ENCODE peak calls at places on chromosomes 13 and 19, in ten cellular contexts. One of them, this sample, is unnamed.

GRCh38 chr13:100240109-100240779 is 151.4 kb downstream of the PCCA start:
- DNase-seq in choroid plexus epithelial cell: no peak
- DNase-seq in prostate gland: no peak
- DNase-seq in spleen: no peak
- DNase-seq in heart right ventricle: no peak
- DNase-seq in cardiac fibroblast: no peak
- DNase-seq in retinal pigment epithelial cell: no peak
- DNase-seq in thoracic aorta: no peak
- DNase-seq in fibroblast of the aortic adventitia: no peak
- DNase-seq in BJ: no peak
- DNase-seq in this sample: no peak

GRCh38 chr13:72805663-72806341 is 23.9 kb downstream of the PIBF1 start:
- DNase-seq in BJ: no peak
- DNase-seq in spleen: no peak
- DNase-seq in heart right ventricle: no peak
- DNase-seq in choroid plexus epithelial cell: peak; percentile 23
- DNase-seq in prostate gland: no peak
- DNase-seq in thoracic aorta: no peak
- DNase-seq in cardiac fibroblast: peak; percentile 21
- DNase-seq in retinal pigment epithelial cell: no peak
- DNase-seq in fibroblast of the aortic adventitia: no peak
- DNase-seq in this sample: no peak

GRCh38 chr13:103726808-103727207 is 660.6 kb upstream of the SLC10A2 start:
- DNase-seq in retinal pigment epithelial cell: no peak
- DNase-seq in cardiac fibroblast: no peak
- DNase-seq in choroid plexus epithelial cell: no peak
- DNase-seq in heart right ventricle: no peak
- DNase-seq in thoracic aorta: no peak
- DNase-seq in BJ: no peak
- DNase-seq in prostate gland: no peak
- DNase-seq in spleen: no peak
- DNase-seq in fibroblast of the aortic adventitia: no peak
- DNase-seq in this sample: no peak

GRCh38 chr19:48997972-48998371 is 4.3 kb downstream of the RUVBL2 start:
- DNase-seq in BJ: no peak
- DNase-seq in spleen: no peak
- DNase-seq in cardiac fibroblast: peak; percentile 76
- DNase-seq in prostate gland: no peak
- DNase-seq in retinal pigment epithelial cell: no peak
- DNase-seq in choroid plexus epithelial cell: peak; percentile 75
- DNase-seq in heart right ventricle: no peak
- DNase-seq in thoracic aorta: no peak
- DNase-seq in fibroblast of the aortic adventitia: peak; percentile 46
- DNase-seq in this sample: no peak

GRCh38 chr13:21014139-21014665 is 47.2 kb downstream of the LATS2 start:
- DNase-seq in choroid plexus epithelial cell: no peak
- DNase-seq in BJ: no peak
- DNase-seq in fibroblast of the aortic adventitia: no peak
- DNase-seq in prostate gland: no peak
- DNase-seq in heart right ventricle: no peak
- DNase-seq in retinal pigment epithelial cell: no peak
- DNase-seq in spleen: no peak
- DNase-seq in thoracic aorta: no peak
- DNase-seq in cardiac fibroblast: no peak
- DNase-seq in this sample: no peak

GRCh38 chr19:15449620-15450527 is at the start of gene WIZ:
- DNase-seq in choroid plexus epithelial cell: peak; percentile 70
- DNase-seq in heart right ventricle: peak; percentile 89
- DNase-seq in cardiac fibroblast: peak; percentile 75
- DNase-seq in spleen: peak; percentile 94
- DNase-seq in BJ: no peak
- DNase-seq in thoracic aorta: no peak
- DNase-seq in prostate gland: peak; percentile 61
- DNase-seq in fibroblast of the aortic adventitia: peak; percentile 56
- DNase-seq in retinal pigment epithelial cell: no peak
- DNase-seq in this sample: no peak

GRCh38 chr13:44575741-44576395 is at the start of gene TSC22D1:
- DNase-seq in BJ: no peak
- DNase-seq in heart right ventricle: peak; percentile 41
- DNase-seq in thoracic aorta: no peak
- DNase-seq in cardiac fibroblast: peak; percentile 62
- DNase-seq in choroid plexus epithelial cell: peak; percentile 71
- DNase-seq in retinal pigment epithelial cell: no peak
- DNase-seq in spleen: peak; percentile 89
- DNase-seq in prostate gland: peak; percentile 25
- DNase-seq in fibroblast of the aortic adventitia: peak; percentile 58
- DNase-seq in this sample: no peak

GRCh38 chr19:16325161-16325527 is 518 bp downstream of the KLF2 start:
- DNase-seq in spleen: peak; percentile 92
- DNase-seq in fibroblast of the aortic adventitia: no peak
- DNase-seq in cardiac fibroblast: no peak
- DNase-seq in choroid plexus epithelial cell: no peak
- DNase-seq in thoracic aorta: no peak
- DNase-seq in retinal pigment epithelial cell: no peak
- DNase-seq in heart right ventricle: no peak
- DNase-seq in prostate gland: no peak
- DNase-seq in BJ: no peak
- DNase-seq in this sample: no peak

DNA sequence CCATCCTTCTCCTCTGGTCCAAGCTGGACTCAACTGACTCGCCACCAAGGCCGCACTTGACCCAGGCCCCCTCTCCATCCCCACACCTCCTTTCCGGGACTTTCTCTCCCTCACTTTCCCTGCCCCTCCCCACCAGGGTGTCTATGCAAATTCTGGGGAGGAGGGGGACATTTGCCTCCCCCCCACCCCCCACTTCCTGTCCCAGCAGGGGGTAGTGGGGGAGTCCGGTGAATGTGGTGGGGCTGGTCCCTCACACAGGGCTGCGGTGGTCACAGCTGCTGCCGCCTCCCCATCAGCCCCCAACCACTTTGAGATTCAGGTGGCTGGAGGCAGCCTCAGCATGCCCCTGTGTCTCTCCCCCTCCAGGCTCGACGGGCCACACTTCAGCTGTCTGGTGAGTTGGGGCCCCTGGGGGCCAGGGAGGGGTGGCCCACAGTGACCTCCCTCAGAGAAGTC is 870 bp downstream of the SPIB start:
- DNase-seq in heart right ventricle: no peak
- DNase-seq in cardiac fibroblast: no peak
- DNase-seq in spleen: no peak
- DNase-seq in BJ: no peak
- DNase-seq in retinal pigment epithelial cell: no peak
- DNase-seq in prostate gland: no peak
- DNase-seq in fibroblast of the aortic adventitia: no peak
- DNase-seq in choroid plexus epithelial cell: no peak
- DNase-seq in thoracic aorta: no peak
- DNase-seq in this sample: no peak
- H3K4me3 ChIP-seq in heart right ventricle: no peak overlapping the region
- H3K4me3 ChIP-seq in cardiac fibroblast: no peak overlapping the region
- H3K4me3 ChIP-seq in spleen: peak overlapping the region; percentile 28
- H3K4me3 ChIP-seq in BJ: no peak overlapping the region
- H3K4me3 ChIP-seq in retinal pigment epithelial cell: no peak overlapping the region
- H3K4me3 ChIP-seq in prostate gland: no peak overlapping the region
- H3K4me3 ChIP-seq in fibroblast of the aortic adventitia: no peak overlapping the region
- H3K4me3 ChIP-seq in choroid plexus epithelial cell: no peak overlapping the region
- H3K4me3 ChIP-seq in thoracic aorta: no peak overlapping the region
- H3K4me3 ChIP-seq in this sample: no peak overlapping the region

GRCh38 chr19:4334929-4335833 is 3.4 kb downstream of the STAP2 start:
- DNase-seq in cardiac fibroblast: no peak
- DNase-seq in fibroblast of the aortic adventitia: no peak
- DNase-seq in BJ: no peak
- DNase-seq in choroid plexus epithelial cell: no peak
- DNase-seq in prostate gland: no peak
- DNase-seq in retinal pigment epithelial cell: no peak
- DNase-seq in thoracic aorta: no peak
- DNase-seq in heart right ventricle: no peak
- DNase-seq in spleen: no peak
- DNase-seq in this sample: no peak

GRCh38 chr19:4337906-4338440 is 654 bp downstream of the STAP2 start:
- DNase-seq in thoracic aorta: no peak
- DNase-seq in choroid plexus epithelial cell: peak; percentile 27
- DNase-seq in spleen: no peak
- DNase-seq in heart right ventricle: no peak
- DNase-seq in prostate gland: no peak
- DNase-seq in BJ: no peak
- DNase-seq in cardiac fibroblast: peak; percentile 33
- DNase-seq in fibroblast of the aortic adventitia: peak; percentile 21
- DNase-seq in retinal pigment epithelial cell: no peak
- DNase-seq in this sample: no peak

GRCh38 chr19:4342421-4343055 is 824 bp upstream of the MPND start:
- DNase-seq in heart right ventricle: peak; percentile 99
- DNase-seq in cardiac fibroblast: peak; percentile 100
- DNase-seq in BJ: peak; percentile 100
- DNase-seq in spleen: peak; percentile 97
- DNase-seq in prostate gland: peak; percentile 99
- DNase-seq in choroid plexus epithelial cell: peak; percentile 100
- DNase-seq in retinal pigment epithelial cell: peak; percentile 100
- DNase-seq in fibroblast of the aortic adventitia: peak; percentile 100
- DNase-seq in thoracic aorta: peak; percentile 96
- DNase-seq in this sample: peak; percentile 100

GRCh38 chr19:4343056-4343844 is at the start of gene MPND:
- DNase-seq in spleen: peak; percentile 99
- DNase-seq in fibroblast of the aortic adventitia: peak; percentile 63
- DNase-seq in cardiac fibroblast: peak; percentile 70
- DNase-seq in heart right ventricle: peak; percentile 94
- DNase-seq in BJ: no peak
- DNase-seq in prostate gland: peak; percentile 91
- DNase-seq in thoracic aorta: peak; percentile 55
- DNase-seq in retinal pigment epithelial cell: peak; percentile 43
- DNase-seq in choroid plexus epithelial cell: peak; percentile 81
- DNase-seq in this sample: no peak

DNA sequence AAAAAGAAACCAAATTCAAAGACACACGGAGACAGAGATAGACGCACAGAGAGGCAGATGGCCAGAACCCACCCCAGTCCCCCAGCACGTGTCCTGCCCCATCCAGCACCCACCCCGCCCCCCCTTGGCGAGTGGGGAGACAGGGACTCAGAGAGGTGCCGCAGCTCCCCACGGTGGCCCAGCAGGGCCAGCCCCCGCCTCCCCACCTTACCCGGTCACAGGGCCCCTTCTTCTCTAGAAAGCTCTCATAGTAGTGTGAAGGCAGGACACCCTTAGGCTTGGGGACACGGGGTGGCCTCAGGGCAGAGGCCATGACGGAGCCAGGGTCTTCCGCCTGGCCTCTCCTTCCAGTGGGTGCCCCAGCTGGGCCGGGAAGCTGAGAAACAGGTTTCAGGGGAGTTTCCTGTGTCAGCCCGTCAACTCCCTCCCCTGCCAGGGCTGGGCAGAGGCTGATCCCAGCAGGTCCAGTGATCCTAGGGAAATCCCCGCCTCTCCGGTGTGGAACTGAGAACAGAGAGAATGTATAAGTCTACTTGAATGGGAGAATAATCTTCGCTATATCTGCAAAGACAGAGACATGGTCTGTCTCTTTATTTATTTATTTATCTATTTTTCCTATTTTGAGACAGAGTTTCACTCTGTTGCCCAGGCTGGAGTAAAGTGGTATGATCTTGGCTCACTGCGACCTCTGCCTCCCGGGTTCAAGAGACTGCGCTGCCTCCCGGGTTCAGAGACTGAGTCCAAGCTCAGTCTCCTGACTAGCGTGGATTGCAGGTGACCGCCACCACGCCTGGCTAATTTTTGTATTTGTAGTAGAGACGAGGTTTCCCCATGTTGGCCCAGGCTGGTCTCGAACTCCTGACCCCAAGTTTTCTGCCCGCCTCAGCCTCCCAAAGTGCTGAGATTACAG is at the start of gene STAP2:
- DNase-seq in prostate gland: peak; percentile 85
- DNase-seq in retinal pigment epithelial cell: no peak
- DNase-seq in choroid plexus epithelial cell: peak; percentile 33
- DNase-seq in cardiac fibroblast: no peak
- DNase-seq in BJ: no peak
- DNase-seq in thoracic aorta: no peak
- DNase-seq in heart right ventricle: no peak
- DNase-seq in fibroblast of the aortic adventitia: no peak
- DNase-seq in spleen: no peak
- DNase-seq in this sample: peak; percentile 47
- H3K4me3 ChIP-seq in prostate gland: peak within 1 kb of the TSS; percentile 56
- H3K4me3 ChIP-seq in retinal pigment epithelial cell: peak within 1 kb of the TSS; percentile 47
- H3K4me3 ChIP-seq in choroid plexus epithelial cell: peak within 1 kb of the TSS; percentile 52
- H3K4me3 ChIP-seq in cardiac fibroblast: peak within 1 kb of the TSS; percentile 38
- H3K4me3 ChIP-seq in BJ: peak within 1 kb of the TSS; percentile 29
- H3K4me3 ChIP-seq in thoracic aorta: peak within 1 kb of the TSS; percentile 62
- H3K4me3 ChIP-seq in heart right ventricle: peak within 1 kb of the TSS; percentile 36
- H3K4me3 ChIP-seq in fibroblast of the aortic adventitia: peak within 1 kb of the TSS; percentile 54
- H3K4me3 ChIP-seq in spleen: peak within 1 kb of the TSS; percentile 15
- H3K4me3 ChIP-seq in this sample: peak within 1 kb of the TSS; percentile 70

DNA sequence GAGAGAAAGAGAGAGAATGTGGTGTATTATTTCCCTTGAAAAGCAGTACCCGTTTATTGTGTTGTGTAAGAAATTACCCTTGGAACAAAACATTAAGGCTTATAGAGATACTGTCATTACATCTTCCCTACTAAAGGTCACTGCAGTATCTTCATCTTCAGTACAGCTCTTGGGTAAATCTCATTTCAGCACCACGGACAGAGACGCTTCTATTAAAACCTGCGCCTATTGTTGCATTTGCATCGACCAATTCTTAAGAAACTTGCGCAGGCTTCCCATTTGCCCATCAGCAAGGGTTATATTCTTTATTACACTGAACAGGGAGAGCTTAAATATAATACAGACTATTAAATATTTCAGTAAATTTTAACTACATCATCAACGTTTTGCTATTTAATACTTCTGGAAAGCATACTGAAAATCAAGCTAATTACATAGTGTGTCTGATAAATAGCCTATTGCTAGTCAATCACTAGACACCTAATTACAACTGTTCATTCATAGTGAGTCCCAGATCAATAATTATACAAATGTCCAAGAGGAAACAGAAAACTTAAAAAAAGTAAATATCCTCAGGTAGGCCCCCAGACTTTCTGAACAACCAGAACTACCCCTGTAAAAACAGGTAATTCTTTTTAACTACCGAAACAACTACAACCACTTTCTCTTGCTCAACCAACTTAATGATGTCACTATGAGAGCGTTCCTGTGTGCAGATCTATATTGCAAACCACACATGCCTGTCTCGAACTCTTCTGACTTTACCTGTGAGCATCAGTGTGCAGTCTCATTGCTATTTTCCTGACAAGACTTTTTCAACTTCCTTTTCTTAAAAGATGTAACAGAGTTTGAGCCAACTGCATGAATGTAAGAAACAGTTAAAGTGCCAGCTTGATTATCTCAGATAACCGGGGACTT is 350.5 kb downstream of the LIG4 start:
- DNase-seq in heart right ventricle: peak; percentile 35
- DNase-seq in retinal pigment epithelial cell: no peak
- DNase-seq in BJ: no peak
- DNase-seq in choroid plexus epithelial cell: peak; percentile 84
- DNase-seq in cardiac fibroblast: peak; percentile 66
- DNase-seq in fibroblast of the aortic adventitia: peak; percentile 70
- DNase-seq in prostate gland: no peak
- DNase-seq in spleen: no peak
- DNase-seq in thoracic aorta: no peak
- DNase-seq in this sample: peak; percentile 41
- H3K4me3 ChIP-seq in heart right ventricle: no peak overlapping the region
- H3K4me3 ChIP-seq in retinal pigment epithelial cell: peak overlapping the region; percentile 87
- H3K4me3 ChIP-seq in BJ: no peak overlapping the region
- H3K4me3 ChIP-seq in choroid plexus epithelial cell: peak overlapping the region; percentile 81
- H3K4me3 ChIP-seq in cardiac fibroblast: no peak overlapping the region
- H3K4me3 ChIP-seq in fibroblast of the aortic adventitia: peak overlapping the region; percentile 66
- H3K4me3 ChIP-seq in prostate gland: no peak overlapping the region
- H3K4me3 ChIP-seq in spleen: no peak overlapping the region
- H3K4me3 ChIP-seq in thoracic aorta: no peak overlapping the region
- H3K4me3 ChIP-seq in this sample: peak overlapping the region; percentile 68

GRCh38 chr19:38375098-38375493 is 725 bp downstream of the PSMD8 start:
- DNase-seq in cardiac fibroblast: no peak
- DNase-seq in BJ: no peak
- DNase-seq in choroid plexus epithelial cell: peak; percentile 38
- DNase-seq in retinal pigment epithelial cell: no peak
- DNase-seq in thoracic aorta: no peak
- DNase-seq in heart right ventricle: no peak
- DNase-seq in fibroblast of the aortic adventitia: no peak
- DNase-seq in spleen: no peak
- DNase-seq in prostate gland: no peak
- DNase-seq in this sample: no peak

GRCh38 chr19:38375748-38376147 is 1.4 kb downstream of the PSMD8 start:
- DNase-seq in BJ: no peak
- DNase-seq in heart right ventricle: peak; percentile 34
- DNase-seq in fibroblast of the aortic adventitia: peak; percentile 41
- DNase-seq in choroid plexus epithelial cell: no peak
- DNase-seq in cardiac fibroblast: peak; percentile 62
- DNase-seq in spleen: no peak
- DNase-seq in thoracic aorta: no peak
- DNase-seq in prostate gland: peak; percentile 58
- DNase-seq in retinal pigment epithelial cell: no peak
- DNase-seq in this sample: no peak

GRCh38 chr19:38373907-38374331 is 452 bp upstream of the PSMD8 start:
- DNase-seq in retinal pigment epithelial cell: no peak
- DNase-seq in prostate gland: no peak
- DNase-seq in thoracic aorta: no peak
- DNase-seq in fibroblast of the aortic adventitia: no peak
- DNase-seq in choroid plexus epithelial cell: no peak
- DNase-seq in spleen: no peak
- DNase-seq in BJ: no peak
- DNase-seq in heart right ventricle: no peak
- DNase-seq in cardiac fibroblast: no peak
- DNase-seq in this sample: no peak

GRCh38 chr19:38376576-38376975 is 2.2 kb downstream of the PSMD8 start:
- DNase-seq in retinal pigment epithelial cell: no peak
- DNase-seq in thoracic aorta: no peak
- DNase-seq in BJ: no peak
- DNase-seq in fibroblast of the aortic adventitia: no peak
- DNase-seq in spleen: no peak
- DNase-seq in choroid plexus epithelial cell: no peak
- DNase-seq in prostate gland: no peak
- DNase-seq in heart right ventricle: no peak
- DNase-seq in cardiac fibroblast: no peak
- DNase-seq in this sample: no peak

DNA sequence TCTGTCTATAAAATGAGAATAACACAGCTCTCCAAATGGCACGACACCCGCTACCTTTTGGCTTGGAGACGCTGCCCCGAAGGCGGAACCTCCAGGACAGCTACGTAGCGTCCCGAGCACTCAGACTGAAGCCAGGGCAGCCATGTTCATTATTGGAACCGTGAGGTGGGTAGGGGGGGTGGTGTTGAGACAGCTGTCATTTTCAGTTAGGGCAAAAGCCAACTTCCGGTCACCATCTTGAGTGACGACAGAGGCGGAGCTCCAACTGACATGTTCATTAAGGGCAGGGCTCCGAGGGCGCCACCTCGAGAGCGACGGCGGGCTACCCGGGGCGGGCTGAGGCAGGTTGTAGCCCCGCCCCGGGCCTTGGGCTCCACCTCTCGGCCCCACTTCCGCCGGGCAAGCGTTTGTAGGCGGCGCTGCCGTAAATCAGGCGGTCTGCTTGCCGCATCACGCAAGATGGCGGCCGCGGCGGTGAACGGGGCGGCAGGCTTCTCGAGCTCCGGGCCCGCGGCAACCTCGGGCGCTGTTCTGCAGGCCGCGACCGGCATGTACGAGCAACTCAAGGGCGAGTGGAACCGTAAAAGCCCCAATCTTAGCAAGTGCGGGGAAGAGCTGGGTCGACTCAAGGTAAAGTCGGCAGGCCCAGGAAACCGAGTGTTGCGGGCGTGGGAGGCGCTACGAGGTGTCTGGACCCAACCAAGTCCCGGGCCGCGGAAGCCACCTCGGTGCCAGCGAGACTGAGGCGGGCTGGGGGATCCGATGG is at the start of gene PSMD8:
- DNase-seq in retinal pigment epithelial cell: peak; percentile 96
- DNase-seq in spleen: peak; percentile 100
- DNase-seq in heart right ventricle: peak; percentile 99
- DNase-seq in fibroblast of the aortic adventitia: peak; percentile 95
- DNase-seq in BJ: peak; percentile 93
- DNase-seq in thoracic aorta: peak; percentile 99
- DNase-seq in choroid plexus epithelial cell: peak; percentile 99
- DNase-seq in cardiac fibroblast: peak; percentile 98
- DNase-seq in prostate gland: peak; percentile 100
- DNase-seq in this sample: peak; percentile 90
- H3K4me3 ChIP-seq in retinal pigment epithelial cell: peak within 1 kb of the TSS; percentile 92
- H3K4me3 ChIP-seq in spleen: peak within 1 kb of the TSS; percentile 72
- H3K4me3 ChIP-seq in heart right ventricle: peak within 1 kb of the TSS; percentile 74
- H3K4me3 ChIP-seq in fibroblast of the aortic adventitia: peak within 1 kb of the TSS; percentile 91
- H3K4me3 ChIP-seq in BJ: peak within 1 kb of the TSS; percentile 75
- H3K4me3 ChIP-seq in thoracic aorta: peak within 1 kb of the TSS; percentile 88
- H3K4me3 ChIP-seq in choroid plexus epithelial cell: peak within 1 kb of the TSS; percentile 91
- H3K4me3 ChIP-seq in cardiac fibroblast: peak within 1 kb of the TSS; percentile 90
- H3K4me3 ChIP-seq in prostate gland: peak within 1 kb of the TSS; percentile 75
- H3K4me3 ChIP-seq in this sample: peak within 1 kb of the TSS; percentile 71

This sample was measured in epithelial cell of proximal tubule.